ENCODE peak calls at places on chromosomes 1 and 21, in seven cellular contexts. H, L, I, F, T, D and X are unnamed samples.

GRCh38 chr1:99808391-99809115 is 41.6 kb upstream of the AGL start:
- DNase-seq in H (no peak), L (peak), I (no peak), F (peak), T (peak), D (no peak), X (peak)

GRCh38 chr1:36847761-36848160 is 186.6 kb downstream of the GRIK3 start:
- DNase-seq in H (no peak), L (no peak), I (no peak), F (no peak), T (no peak), D (no peak), X (no peak)

GRCh38 chr21:25790122-25790951 is 55.6 kb downstream of the GABPA start:
- DNase-seq in H (no peak), L (peak), I (no peak), F (no peak), T (no peak), D (no peak), X (peak)

GRCh38 chr1:180254496-180254819 is 24.4 kb downstream of the LHX4 start:
- DNase-seq in H (no peak), L (no peak), I (no peak), F (no peak), T (no peak), D (no peak), X (no peak)

GRCh38 chr1:32861904-32862698 is 8.6 kb downstream of the FNDC5 start:
- DNase-seq in H (no peak), L (no peak), I (no peak), F (no peak), T (no peak), D (no peak), X (peak)

GRCh38 chr1:221863635-221864034 is 121.7 kb upstream of the DUSP10 start:
- DNase-seq in H (no peak), L (no peak), I (no peak), F (no peak), T (no peak), D (no peak), X (no peak)

GRCh38 chr21:14691924-14692323 is 145.8 kb upstream of the SAMSN1 start:
- DNase-seq in H (no peak), L (no peak), I (no peak), F (no peak), T (no peak), D (no peak), X (no peak)

GRCh38 chr1:19533626-19534025 is 48.3 kb upstream of the CAPZB start:
- DNase-seq in H (no peak), L (no peak), I (no peak), F (peak), T (no peak), D (no peak), X (no peak)

GRCh38 chr1:43275826-43276620 is 6.2 kb downstream of the TMEM125 start:
- DNase-seq in H (no peak), L (no peak), I (no peak), F (no peak), T (no peak), D (no peak), X (no peak)

GRCh38 chr1:2027961-2028583 is 8.9 kb downstream of the GABRD start:
- DNase-seq in H (no peak), L (no peak), I (no peak), F (no peak), T (no peak), D (no peak), X (no peak)

GRCh38 chr1:179369751-179370341 is 4.1 kb downstream of the AXDND1 start:
- DNase-seq in H (no peak), L (peak), I (peak), F (no peak), T (peak), D (no peak), X (peak)

GRCh38 chr1:27074175-27074780 is 61.6 kb upstream of the TENT5B start:
- DNase-seq in H (no peak), L (no peak), I (no peak), F (no peak), T (no peak), D (no peak), X (no peak)

GRCh38 chr1:95926331-95926730 is 692.3 kb downstream of the RWDD3 start:
- DNase-seq in H (no peak), L (no peak), I (no peak), F (no peak), T (no peak), D (no peak), X (no peak)

GRCh38 chr1:47934243-47934805 is 62.9 kb downstream of the TRABD2B start:
- DNase-seq in H (peak), L (peak), I (no peak), F (peak), T (no peak), D (peak), X (peak)

GRCh38 chr21:45392206-45392971 is 12.6 kb upstream of the COL18A1 start:
- DNase-seq in H (peak), L (no peak), I (no peak), F (peak), T (no peak), D (no peak), X (no peak)

GRCh38 chr1:55402676-55403464 is 187.7 kb upstream of the USP24 start:
- DNase-seq in H (no peak), L (peak), I (no peak), F (no peak), T (no peak), D (no peak), X (peak)

GRCh38 chr1:151711940-151712339 is 4.7 kb downstream of the CELF3 start:
- DNase-seq in H (no peak), L (no peak), I (no peak), F (no peak), T (no peak), D (no peak), X (no peak)

GRCh38 chr1:227748496-227749182 is 13.4 kb downstream of the SNAP47 start:
- DNase-seq in H (no peak), L (peak), I (no peak), F (peak), T (no peak), D (no peak), X (no peak)

GRCh38 chr1:27872059-27872801 is at the start of gene THEMIS2:
- DNase-seq in H (peak), L (peak), I (peak), F (peak), T (no peak), D (no peak), X (peak)

GRCh38 chr1:2985121-2985561 is 36.1 kb upstream of the ACTRT2 start:
- DNase-seq in H (no peak), L (no peak), I (no peak), F (no peak), T (no peak), D (no peak), X (no peak)

GRCh38 chr1:227887697-227888403 is 59.9 kb downstream of the WNT9A start:
- DNase-seq in H (peak), L (peak), I (no peak), F (peak), T (no peak), D (no peak), X (no peak)

GRCh38 chr1:211925016-211925415 is 94.5 kb upstream of the LPGAT1 start:
- DNase-seq in H (no peak), L (no peak), I (no peak), F (no peak), T (no peak), D (no peak), X (no peak)

GRCh38 chr1:243850013-243850367 is at the start of gene AKT3:
- DNase-seq in H (no peak), L (no peak), I (no peak), F (no peak), T (no peak), D (no peak), X (no peak)

GRCh38 chr1:54392401-54392800 is 13.8 kb downstream of the SSBP3 start:
- DNase-seq in H (no peak), L (no peak), I (no peak), F (no peak), T (no peak), D (no peak), X (no peak)

GRCh38 chr21:43204638-43205037 is 35.8 kb downstream of the CRYAA start:
- DNase-seq in H (no peak), L (no peak), I (no peak), F (peak), T (no peak), D (no peak), X (no peak)

GRCh38 chr1:119075614-119076013 is 64.8 kb downstream of the WARS2 start:
- DNase-seq in H (no peak), L (peak), I (no peak), F (no peak), T (no peak), D (no peak), X (peak)

GRCh38 chr1:220922951-220923350 is 43.7 kb downstream of the HLX start:
- DNase-seq in H (no peak), L (no peak), I (no peak), F (no peak), T (no peak), D (no peak), X (no peak)

GRCh38 chr21:32312976-32313375 is 14.3 kb downstream of the MRAP start:
- DNase-seq in H (no peak), L (no peak), I (no peak), F (peak), T (no peak), D (no peak), X (no peak)

GRCh38 chr1:7491089-7491817 is 279.8 kb upstream of the VAMP3 start:
- DNase-seq in H (no peak), L (peak), I (no peak), F (no peak), T (no peak), D (no peak), X (peak)

GRCh38 chr1:186165303-186165702 is 209.8 kb downstream of the TPR start:
- DNase-seq in H (no peak), L (no peak), I (no peak), F (no peak), T (no peak), D (no peak), X (no peak)

GRCh38 chr1:177190308-177190970 is 19.7 kb downstream of the BRINP2 start:
- DNase-seq in H (no peak), L (no peak), I (no peak), F (no peak), T (no peak), D (no peak), X (no peak)

GRCh38 chr1:202145325-202146140 is 996 bp upstream of the ARL8A start:
- DNase-seq in H (no peak), L (no peak), I (no peak), F (no peak), T (no peak), D (no peak), X (no peak)

GRCh38 chr21:42426876-42427480 is 23.3 kb downstream of the UBASH3A start:
- DNase-seq in H (no peak), L (no peak), I (no peak), F (no peak), T (no peak), D (no peak), X (no peak)

GRCh38 chr1:187442590-187442989 is 613.8 kb downstream of the PLA2G4A start:
- DNase-seq in H (no peak), L (no peak), I (no peak), F (no peak), T (no peak), D (no peak), X (no peak)

GRCh38 chr1:21478356-21478755 is 30.9 kb upstream of the ALPL start:
- DNase-seq in H (no peak), L (no peak), I (no peak), F (no peak), T (no peak), D (no peak), X (no peak)

DNA sequence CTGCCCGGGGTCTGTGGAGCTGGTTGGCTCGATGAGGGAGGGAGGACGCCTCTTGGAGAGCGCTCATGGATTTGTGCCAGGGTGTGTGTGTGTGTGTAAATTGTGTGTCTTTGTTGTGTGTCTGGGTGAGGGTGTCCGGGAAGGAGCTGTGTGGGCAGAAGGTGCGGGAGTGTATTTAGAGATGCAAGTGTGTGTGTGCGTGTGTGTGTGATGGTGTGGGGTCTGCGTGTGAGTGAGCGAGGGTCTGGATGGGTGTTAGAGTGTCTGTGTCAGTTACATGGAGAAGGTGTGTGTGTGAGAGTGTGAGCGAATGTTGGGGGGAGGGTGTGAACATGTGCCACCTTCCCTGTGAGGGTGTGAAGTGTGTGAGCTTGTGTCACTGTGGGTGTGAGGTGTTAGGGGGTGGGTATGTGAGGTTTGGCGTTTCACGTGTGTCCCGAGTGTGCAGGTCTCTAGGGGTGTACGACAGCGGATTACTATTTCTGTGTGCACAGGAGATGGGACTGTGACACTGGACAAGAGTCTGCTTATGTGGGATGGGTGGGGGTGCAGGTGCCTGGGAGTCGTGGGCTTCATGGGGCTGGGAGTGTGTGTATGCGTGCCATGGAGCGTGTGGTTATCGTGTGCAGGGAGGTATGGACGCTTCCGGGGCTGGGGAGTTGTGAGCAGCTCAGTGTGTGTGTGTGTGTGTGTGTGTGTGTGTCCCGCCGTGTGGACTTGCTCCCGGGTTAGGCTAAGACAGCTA is 887 bp downstream of the IGSF21 start:
- DNase-seq in H (no peak), L (no peak), I (no peak), F (no peak), T (no peak), D (no peak), X (no peak)
- TF ChIP-seq CTCF in H (no peak), L (no peak), I (no peak), F (no peak), T (no peak), D (no peak), X (no peak)

GRCh38 chr1:22975694-22976093 is 3.0 kb upstream of the LACTBL1 start:
- DNase-seq in H (no peak), L (peak), I (no peak), F (no peak), T (no peak), D (no peak), X (peak)

GRCh38 chr1:22978299-22978698 is 5.6 kb upstream of the LACTBL1 start:
- DNase-seq in H (no peak), L (peak), I (no peak), F (no peak), T (peak), D (no peak), X (peak)

GRCh38 chr1:22972760-22973159 is at the start of gene LACTBL1:
- DNase-seq in H (no peak), L (no peak), I (no peak), F (no peak), T (no peak), D (no peak), X (no peak)

GRCh38 chr1:22976461-22977243 is 4.0 kb upstream of the LACTBL1 start:
- DNase-seq in H (peak), L (peak), I (peak), F (peak), T (peak), D (peak), X (peak)

GRCh38 chr1:22976127-22976460 is 3.4 kb upstream of the LACTBL1 start:
- DNase-seq in H (no peak), L (no peak), I (no peak), F (no peak), T (no peak), D (no peak), X (no peak)
- H3K4me3 ChIP-seq in H (no peak), L (no peak), I (no peak), F (no peak), T (no peak), D (no peak), X (no peak)

GRCh38 chr1:153614189-153614900 is 1.4 kb upstream of the S100A16 start:
- DNase-seq in H (no peak), L (no peak), I (no peak), F (no peak), T (no peak), D (no peak), X (no peak)
- TF ChIP-seq CTCF in H (no peak), L (peak), I (no peak), F (no peak), T (peak), D (no peak), X (peak)

GRCh38 chr1:24769656-24770651 is 24.7 kb downstream of the CLIC4 start:
- DNase-seq in H (no peak), L (peak), I (no peak), F (no peak), T (peak), D (no peak), X (peak)

GRCh38 chr1:24773618-24774017 is 28.4 kb downstream of the CLIC4 start:
- DNase-seq in H (no peak), L (no peak), I (no peak), F (no peak), T (no peak), D (no peak), X (no peak)

GRCh38 chr1:24768873-24769605 is 23.8 kb downstream of the CLIC4 start:
- DNase-seq in H (no peak), L (peak), I (no peak), F (no peak), T (no peak), D (no peak), X (no peak)

GRCh38 chr1:24771574-24771973 is 26.3 kb downstream of the CLIC4 start:
- DNase-seq in H (no peak), L (no peak), I (no peak), F (no peak), T (no peak), D (no peak), X (no peak)

GRCh38 chr1:24770891-24771290 is 25.6 kb downstream of the CLIC4 start:
- DNase-seq in H (no peak), L (peak), I (no peak), F (no peak), T (no peak), D (no peak), X (peak)
- H3K4me3 ChIP-seq in H (no peak), L (no peak), I (no peak), F (peak), T (peak), D (no peak), X (no peak)

GRCh38 chr1:83860506-83861221 is 138.3 kb downstream of the TTLL7 start:
- DNase-seq in H (peak), L (peak), I (peak), F (peak), T (no peak), D (peak), X (no peak)
- TF ChIP-seq CTCF in H (peak), L (peak), I (peak), F (peak), T (peak), D (peak), X (no peak)

GRCh38 chr1:206575165-206575893 is 36.9 kb downstream of the EIF2D start:
- DNase-seq in H (no peak), L (peak), I (no peak), F (peak), T (peak), D (no peak), X (peak)
- H3K4me3 ChIP-seq in H (no peak), L (no peak), I (peak), F (no peak), T (no peak), D (no peak), X (no peak)

GRCh38 chr1:23566304-23566703 is 7.0 kb upstream of the ID3 start:
- DNase-seq in H (no peak), L (no peak), I (no peak), F (no peak), T (no peak), D (no peak), X (no peak)
- TF ChIP-seq CTCF in H (no peak), L (peak), I (no peak), F (no peak), T (peak), D (no peak), X (peak)